ENCODE peak calls at places on chromosome 6, in ten cellular contexts. W is GM20000; U is right lobe of liver; R is astrocyte of the spinal cord; D is HFF-Myc; O is heart right ventricle; Q is fibroblast of mammary gland; T is RWPE1; V is CD8-positive, alpha-beta T cell; E is RWPE2. M is an unnamed sample.

GRCh38 chr6:86107985-86108384 is 465.3 kb upstream of the SYNCRIP start:
- DNase-seq in T (no peak), Q (no peak), D (no peak), W (no peak), E (no peak), O (no peak), R (no peak), V (no peak), U (no peak), M (no peak)

GRCh38 chr6:2576499-2576898 is 174.2 kb downstream of the MYLK4 start:
- DNase-seq in O (no peak), E (no peak), U (no peak), R (no peak), V (no peak), Q (no peak), W (no peak), T (no peak), D (no peak), M (no peak)

GRCh38 chr6:28977351-28978136 is 27.6 kb downstream of the ZNF311 start:
- DNase-seq in E (no peak), W (no peak), R (peak; percentile 52), V (no peak), O (no peak), Q (peak; percentile 86), D (no peak), T (peak; percentile 54), U (no peak), M (peak; percentile 57)

GRCh38 chr6:104356197-104356596 is 503.5 kb downstream of the HACE1 start:
- DNase-seq in O (no peak), U (no peak), D (no peak), Q (no peak), R (no peak), T (no peak), E (no peak), V (no peak), W (no peak), M (no peak)

GRCh38 chr6:6916598-6916997 is 191.2 kb upstream of the RREB1 start:
- DNase-seq in W (no peak), U (no peak), Q (peak; percentile 40), T (no peak), O (no peak), E (no peak), D (no peak), R (no peak), V (no peak), M (no peak)

GRCh38 chr6:136127856-136128255 is 122.3 kb downstream of the MTFR2 start:
- DNase-seq in T (no peak), V (no peak), D (no peak), E (no peak), O (no peak), U (no peak), R (no peak), Q (no peak), W (no peak), M (no peak)

GRCh38 chr6:25922301-25922700 is 8.2 kb downstream of the SLC17A2 start:
- DNase-seq in W (no peak), V (no peak), T (no peak), R (no peak), O (no peak), Q (peak; percentile 84), U (no peak), E (no peak), D (no peak), M (no peak)

GRCh38 chr6:138970856-138971425 is 17.1 kb downstream of the REPS1 start:
- DNase-seq in W (no peak), U (no peak), V (no peak), Q (peak; percentile 99), D (peak; percentile 39), E (peak; percentile 59), O (no peak), R (peak; percentile 88), T (peak; percentile 85), M (peak; percentile 92)

GRCh38 chr6:96153775-96154174 is 138.0 kb downstream of the FUT9 start:
- DNase-seq in U (no peak), O (no peak), D (no peak), V (no peak), W (no peak), T (no peak), R (no peak), E (no peak), Q (no peak), M (no peak)

GRCh38 chr6:109165392-109165964 is 70.2 kb downstream of the CEP57L1 start:
- DNase-seq in R (peak; percentile 65), V (no peak), O (no peak), T (peak; percentile 19), E (no peak), W (no peak), D (no peak), U (no peak), Q (peak; percentile 78), M (peak; percentile 48)

GRCh38 chr6:169520104-169520503 is 181.7 kb downstream of the WDR27 start:
- DNase-seq in V (no peak), R (peak; percentile 62), E (no peak), D (no peak), Q (peak; percentile 74), O (no peak), W (no peak), T (no peak), U (no peak), M (peak; percentile 50)

DNA sequence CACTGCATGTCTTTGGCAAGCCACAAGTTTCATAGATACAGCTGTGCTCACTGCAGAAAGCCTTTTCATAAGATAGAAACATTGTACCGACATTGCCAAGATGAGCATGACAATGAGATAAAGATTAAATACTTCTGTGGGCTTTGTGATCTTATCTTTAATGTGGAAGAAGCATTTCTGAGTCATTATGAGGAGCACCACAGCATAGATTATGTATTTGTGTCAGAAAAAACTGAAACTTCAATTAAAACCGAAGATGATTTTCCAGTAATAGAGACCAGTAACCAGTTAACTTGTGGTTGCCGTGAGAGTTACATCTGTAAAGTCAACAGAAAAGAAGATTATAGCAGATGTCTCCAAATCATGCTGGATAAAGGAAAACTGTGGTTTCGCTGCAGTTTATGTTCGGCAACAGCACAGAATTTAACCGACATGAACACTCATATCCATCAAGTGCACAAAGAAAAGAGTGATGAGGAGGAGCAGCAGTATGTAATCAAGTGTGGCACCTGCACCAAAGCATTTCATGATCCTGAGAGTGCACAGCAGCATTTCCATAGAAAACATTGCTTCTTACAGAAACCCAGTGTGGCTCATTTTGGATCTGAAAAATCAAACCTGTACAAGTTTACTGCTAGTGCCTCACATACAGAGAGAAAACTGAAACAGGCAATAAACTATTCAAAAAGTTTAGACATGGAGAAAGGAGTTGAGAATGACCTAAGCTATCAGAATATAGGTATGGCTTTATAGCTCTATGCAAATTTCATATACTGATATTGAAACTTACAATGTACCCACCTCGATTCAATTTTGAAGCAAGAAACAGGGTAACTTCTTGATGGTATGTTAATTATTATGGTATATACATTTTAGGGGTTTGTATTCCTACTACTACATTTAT is 23.9 kb upstream of the BAG2 start:
- DNase-seq in Q (no peak), U (no peak), O (no peak), W (no peak), R (no peak), V (no peak), E (no peak), T (no peak), D (no peak), M (no peak)
- TF ChIP-seq CTCF in Q (no peak), U (no peak), O (no peak), W (no peak), R (no peak), V (no peak), E (no peak), T (no peak), D (no peak), M (no peak)

GRCh38 chr6:69819138-69819537 is 22.3 kb upstream of the LMBRD1 start:
- DNase-seq in R (no peak), O (no peak), V (no peak), T (no peak), W (no peak), Q (no peak), D (no peak), U (no peak), E (no peak), M (no peak)

GRCh38 chr6:69816017-69816416 is 19.2 kb upstream of the LMBRD1 start:
- DNase-seq in R (no peak), Q (no peak), D (no peak), U (no peak), E (no peak), O (no peak), T (no peak), V (no peak), W (no peak), M (no peak)

GRCh38 chr6:69817358-69817757 is 20.5 kb upstream of the LMBRD1 start:
- DNase-seq in R (no peak), V (no peak), O (no peak), E (no peak), W (no peak), D (no peak), U (no peak), Q (no peak), T (no peak), M (no peak)

GRCh38 chr6:69818223-69818930 is 21.6 kb upstream of the LMBRD1 start:
- DNase-seq in U (peak; percentile 54), V (no peak), W (no peak), O (no peak), D (no peak), E (no peak), Q (no peak), T (no peak), R (no peak), M (no peak)

GRCh38 chr6:69816569-69816968 is 19.8 kb upstream of the LMBRD1 start:
- DNase-seq in Q (no peak), D (no peak), V (peak; percentile 21), U (no peak), W (no peak), T (no peak), R (no peak), O (no peak), E (no peak), M (no peak)
- TF ChIP-seq CTCF in Q (no peak), D (no peak), V (no peak), U (no peak), W (no peak), T (no peak), R (no peak), O (no peak), E (no peak), M (no peak)

GRCh38 chr6:152166897-152167296 is 359.4 kb downstream of the ESR1 start:
- DNase-seq in R (no peak), D (no peak), T (no peak), Q (no peak), V (no peak), E (no peak), U (no peak), O (no peak), W (no peak), M (no peak)
- TF ChIP-seq CTCF in R (no peak), D (no peak), T (no peak), Q (no peak), V (no peak), E (no peak), U (no peak), O (no peak), W (no peak), M (no peak)

GRCh38 chr6:45617441-45617840 is 239.7 kb upstream of the SUPT3H start:
- DNase-seq in O (no peak), Q (peak; percentile 57), U (no peak), T (peak; percentile 76), R (peak; percentile 85), V (no peak), E (no peak), D (no peak), W (no peak), M (peak; percentile 9)
- TF ChIP-seq CTCF in O (no peak), Q (peak; percentile 24), U (no peak), T (no peak), R (peak; percentile 37), V (no peak), E (peak; percentile 70), D (no peak), W (no peak), M (peak; percentile 15)

GRCh38 chr6:14040042-14040441 is 77.5 kb upstream of the CD83 start:
- DNase-seq in V (no peak), E (no peak), U (no peak), D (no peak), R (no peak), T (no peak), Q (no peak), W (no peak), O (no peak), M (no peak)
- TF ChIP-seq CTCF in V (no peak), E (no peak), U (no peak), D (no peak), R (no peak), T (no peak), Q (no peak), W (no peak), O (no peak), M (peak; percentile 43)